ENCODE peak calls at places on chromosome 14, in eight cellular contexts. N, M, W, B, H, Z, O and K are unnamed samples.

GRCh38 chr14:24332094-24332983 is 2.5 kb downstream of the ADCY4 start:
- DNase-seq in N (peak; percentile 54), O (peak; percentile 87), Z (no peak), W (peak; percentile 45), M (peak; percentile 27), H (peak; percentile 63), B (no peak), K (peak; percentile 85)

GRCh38 chr14:99881011-99881410 is 87.8 kb downstream of the EML1 start:
- DNase-seq in W (no peak), B (no peak), N (no peak), O (peak; percentile 58), H (no peak), Z (no peak), M (no peak), K (peak; percentile 58)

GRCh38 chr14:48456051-48456450 is 780.6 kb upstream of the MDGA2 start:
- DNase-seq in B (no peak), Z (no peak), M (no peak), W (no peak), O (no peak), H (no peak), N (no peak), K (no peak)

GRCh38 chr14:63787995-63788946 is 60.4 kb upstream of the SGPP1 start:
- DNase-seq in M (no peak), H (no peak), O (no peak), Z (no peak), B (no peak), N (no peak), W (no peak), K (no peak)

GRCh38 chr14:74483321-74483720 is 9.8 kb downstream of the NPC2 start:
- DNase-seq in N (no peak), W (no peak), B (no peak), H (no peak), Z (no peak), M (no peak), O (peak; percentile 24), K (no peak)

GRCh38 chr14:99587463-99588278 is 16.3 kb downstream of the CCDC85C start:
- DNase-seq in M (no peak), Z (no peak), H (no peak), W (no peak), N (no peak), O (no peak), B (no peak), K (no peak)

GRCh38 chr14:22303589-22304195 is 285.3 kb downstream of the DAD1 start:
- DNase-seq in Z (no peak), W (peak; percentile 15), N (peak; percentile 48), B (no peak), H (no peak), M (no peak), O (peak; percentile 31), K (peak; percentile 25)

GRCh38 chr14:60151715-60152114 is 13.5 kb downstream of the DHRS7 start:
- DNase-seq in B (no peak), H (peak; percentile 37), W (peak; percentile 14), Z (no peak), N (peak; percentile 72), O (peak; percentile 91), M (no peak), K (peak; percentile 93)

GRCh38 chr14:31420013-31420318 is 384 bp downstream of the HEATR5A start:
- DNase-seq in M (peak; percentile 28), B (peak; percentile 4), W (peak; percentile 57), O (no peak), H (no peak), N (peak; percentile 40), Z (no peak), K (peak; percentile 82)

GRCh38 chr14:84445486-84445885 is 1084.5 kb upstream of the FLRT2 start:
- DNase-seq in B (no peak), Z (no peak), M (no peak), O (no peak), W (no peak), N (no peak), H (no peak), K (no peak)

GRCh38 chr14:70350078-70350477 is 9.4 kb downstream of the COX16 start:
- DNase-seq in B (peak; percentile 9), H (no peak), M (no peak), Z (no peak), N (no peak), W (no peak), O (no peak), K (no peak)

GRCh38 chr14:81423504-81423903 is 23.4 kb upstream of the STON2 start:
- DNase-seq in B (no peak), W (no peak), N (no peak), H (no peak), M (no peak), O (no peak), Z (no peak), K (no peak)

GRCh38 chr14:98957211-98958047 is 314.6 kb downstream of the BCL11B start:
- DNase-seq in H (no peak), W (peak; percentile 11), M (no peak), N (peak; percentile 50), O (peak; percentile 83), B (no peak), Z (no peak), K (peak; percentile 86)

GRCh38 chr14:35687335-35687939 is 121.7 kb downstream of the RALGAPA1 start:
- DNase-seq in Z (no peak), N (peak; percentile 56), B (peak; percentile 5), O (peak; percentile 56), W (peak; percentile 54), H (no peak), M (peak; percentile 46), K (peak; percentile 47)

GRCh38 chr14:61140271-61140670 is 140.9 kb downstream of the TMEM30B start:
- DNase-seq in B (no peak), M (no peak), H (no peak), Z (no peak), W (no peak), O (no peak), N (peak; percentile 30), K (no peak)

GRCh38 chr14:96177766-96178377 is 26.8 kb upstream of the BDKRB2 start:
- DNase-seq in B (no peak), M (no peak), Z (no peak), H (no peak), O (peak; percentile 25), N (no peak), W (no peak), K (no peak)

GRCh38 chr14:33563492-33563891 is 387.4 kb downstream of the EGLN3 start:
- DNase-seq in H (no peak), O (no peak), N (no peak), W (no peak), Z (no peak), M (no peak), B (no peak), K (no peak)

GRCh38 chr14:61321385-61322010 is at the start of gene PRKCH:
- DNase-seq in B (no peak), W (peak; percentile 66), N (peak; percentile 15), H (peak; percentile 68), O (peak; percentile 63), M (peak; percentile 33), Z (no peak), K (peak; percentile 63)

GRCh38 chr14:68240388-68240787 is 420.8 kb downstream of the RAD51B start:
- DNase-seq in M (no peak), N (no peak), W (no peak), B (no peak), O (no peak), Z (no peak), H (no peak), K (no peak)

GRCh38 chr14:104262515-104263514 is 124.4 kb downstream of the KIF26A start:
- DNase-seq in B (no peak), M (no peak), W (no peak), O (no peak), N (no peak), H (no peak), Z (no peak), K (no peak)

GRCh38 chr14:61184117-61184516 is 97.0 kb downstream of the TMEM30B start:
- DNase-seq in B (no peak), H (no peak), Z (no peak), N (peak; percentile 82), M (no peak), W (no peak), O (peak; percentile 78), K (peak; percentile 84)